ENCODE peak calls at places on chromosomes 11 and 22, in five cellular contexts. N is NCI-H1930, F is frontal cortex, B is NCI-H1436, M is SK-MEL-5. E is an unnamed sample.

GRCh38 chr11:19633276-19633675 is 79.4 kb upstream of the NAV2 start:
- DNase-seq in N (no peak), F (no peak), M (no peak), B (no peak), E (no peak)

GRCh38 chr22:46509416-46510089 is 27.9 kb downstream of the CELSR1 start:
- DNase-seq in B (no peak), M (no peak), N (no peak), F (no peak), E (no peak)

GRCh38 chr11:88310246-88310645 is 27.3 kb downstream of the CTSC start:
- DNase-seq in B (no peak), N (no peak), F (no peak), M (no peak), E (peak)

GRCh38 chr11:29279716-29280115 is 737.1 kb downstream of the KCNA4 start:
- DNase-seq in N (no peak), M (no peak), F (no peak), B (no peak), E (no peak)

GRCh38 chr11:19846654-19847330 is 134.2 kb downstream of the NAV2 start:
- DNase-seq in M (no peak), B (no peak), N (no peak), F (no peak), E (no peak)

GRCh38 chr22:48496987-48497650 is 1330.6 kb downstream of the BRD1 start:
- DNase-seq in N (no peak), M (no peak), B (no peak), F (no peak), E (no peak)

GRCh38 chr22:46112405-46112804 is 37.9 kb upstream of the PPARA start:
- DNase-seq in F (no peak), N (no peak), B (no peak), M (no peak), E (no peak)

GRCh38 chr11:15783619-15784018 is 572.7 kb downstream of the SOX6 start:
- DNase-seq in F (no peak), N (no peak), B (no peak), M (no peak), E (no peak)

GRCh38 chr11:129853508-129854228 is 38.0 kb downstream of the TMEM45B start:
- DNase-seq in F (no peak), N (peak), M (no peak), B (peak), E (no peak)

GRCh38 chr11:70544774-70545625 is 146.7 kb downstream of the CTTN start:
- DNase-seq in B (no peak), F (no peak), M (no peak), N (no peak), E (no peak)

GRCh38 chr22:41021655-41022454 is 70.5 kb upstream of the EP300 start:
- DNase-seq in B (peak), F (peak), N (peak), M (peak), E (peak)

GRCh38 chr11:65351511-65351910 is 3.0 kb upstream of the TIGD3 start:
- DNase-seq in M (no peak), F (no peak), N (no peak), B (no peak), E (no peak)

GRCh38 chr11:111539426-111540113 is 950 bp upstream of the LAYN start:
- DNase-seq in B (no peak), F (no peak), M (no peak), N (no peak), E (no peak)

E was measured in EL.